ENCODE peak calls at places on chromosomes 7 and 10, in nine cellular contexts. R is lower lobe of right lung; L is H9; Y is AG04450; D is CD8-positive, alpha-beta T cell; O is effector memory CD8-positive, alpha-beta T cell; W is stomach; C is putamen; U is prostate gland. M is an unnamed sample.

GRCh38 chr7:80711521-80711920 is 73.1 kb downstream of the CD36 start:
- DNase-seq in D (no peak), W (no peak), R (no peak), L (no peak), Y (no peak), C (no peak), O (no peak), U (no peak), M (no peak)

GRCh38 chr7:121202125-121202524 is 126.7 kb upstream of the WNT16 start:
- DNase-seq in W (no peak), U (no peak), D (no peak), Y (no peak), R (no peak), C (no peak), O (no peak), L (no peak), M (no peak)

GRCh38 chr10:97827778-97828291 is 21.8 kb upstream of the GOLGA7B start:
- DNase-seq in R (no peak), D (no peak), W (no peak), C (no peak), U (no peak), Y (no peak), L (no peak), O (no peak), M (no peak)

GRCh38 chr10:59880976-59881510 is 25.3 kb downstream of the CCDC6 start:
- DNase-seq in U (no peak), Y (no peak), W (no peak), O (peak), R (no peak), D (peak), C (no peak), L (no peak), M (no peak)

GRCh38 chr10:130737622-130738021 is 573.9 kb downstream of the TCERG1L start:
- DNase-seq in C (no peak), U (no peak), Y (no peak), D (no peak), R (no peak), O (no peak), W (peak), L (peak), M (no peak)

GRCh38 chr10:103645141-103646054 is 151.9 kb downstream of the NEURL1 start:
- DNase-seq in U (peak), O (no peak), W (peak), Y (peak), L (no peak), R (peak), D (no peak), C (no peak), M (peak)

GRCh38 chr7:113000316-113001020 is 86.2 kb downstream of the GPR85 start:
- DNase-seq in C (no peak), W (no peak), U (no peak), D (no peak), Y (no peak), L (no peak), R (no peak), O (no peak), M (no peak)

GRCh38 chr7:29179110-29179509 is 15.5 kb upstream of the CHN2 start:
- DNase-seq in R (no peak), O (no peak), L (no peak), Y (no peak), W (no peak), C (no peak), U (no peak), D (no peak), M (no peak)

GRCh38 chr7:149884541-149884940 is 10.8 kb downstream of the ATP6V0E2 start:
- DNase-seq in Y (no peak), W (no peak), R (no peak), D (no peak), C (no peak), U (no peak), L (peak), O (no peak), M (no peak)

GRCh38 chr7:27191716-27192545 is 6.9 kb upstream of the HOXA11 start:
- DNase-seq in C (no peak), U (peak), Y (no peak), W (peak), D (no peak), O (no peak), L (peak), R (no peak), M (no peak)

GRCh38 chr7:128167316-128167691 is 73.8 kb upstream of the LEP start:
- DNase-seq in W (peak), R (no peak), O (no peak), D (no peak), L (peak), C (peak), Y (no peak), U (no peak), M (no peak)

GRCh38 chr10:14173706-14174594 is 156.8 kb downstream of the FRMD4A start:
- DNase-seq in D (no peak), C (peak), R (no peak), U (peak), W (no peak), Y (no peak), O (no peak), L (peak), M (no peak)

GRCh38 chr10:35607475-35608316 is 2.6 kb downstream of the GJD4 start:
- DNase-seq in Y (no peak), C (no peak), D (no peak), U (no peak), O (no peak), W (no peak), R (peak), L (no peak), M (no peak)

GRCh38 chr10:30437039-30437781 is 3.2 kb downstream of the MAP3K8 start:
- DNase-seq in C (no peak), W (no peak), Y (no peak), U (no peak), O (peak), D (no peak), R (no peak), L (no peak), M (peak)

GRCh38 chr10:30368065-30368718 is 19.1 kb upstream of the MTPAP start:
- DNase-seq in R (no peak), W (no peak), U (peak), O (no peak), C (no peak), Y (no peak), D (no peak), L (peak), M (no peak)

GRCh38 chr10:120810298-120810697 is 40.9 kb upstream of the WDR11 start:
- DNase-seq in R (no peak), D (no peak), W (no peak), O (no peak), Y (no peak), L (no peak), U (no peak), C (no peak), M (no peak)

GRCh38 chr7:39811161-39811614 is 138.9 kb upstream of the CDK13 start:
- DNase-seq in D (no peak), O (no peak), U (no peak), R (no peak), L (no peak), W (no peak), Y (no peak), C (no peak), M (no peak)

GRCh38 chr10:14102056-14102455 is 228.7 kb downstream of the FRMD4A start:
- DNase-seq in D (no peak), L (peak), C (no peak), W (no peak), O (no peak), Y (no peak), U (no peak), R (no peak), M (no peak)

GRCh38 chr10:110207805-110208613 is 604 bp downstream of the MXI1 start:
- DNase-seq in U (peak), L (peak), O (peak), R (no peak), C (no peak), Y (no peak), W (peak), D (no peak), M (peak)

GRCh38 chr10:130351466-130352290 is 215.5 kb downstream of the GLRX3 start:
- DNase-seq in R (no peak), O (no peak), W (no peak), L (no peak), D (no peak), C (no peak), Y (no peak), U (no peak), M (no peak)

GRCh38 chr7:107277331-107277730 is 108.5 kb downstream of the HBP1 start:
- DNase-seq in O (no peak), U (no peak), L (no peak), C (no peak), W (no peak), R (no peak), D (no peak), Y (no peak), M (no peak)

GRCh38 chr7:137592232-137592896 is 248.8 kb upstream of the PTN start:
- DNase-seq in Y (peak), D (no peak), C (peak), U (peak), O (no peak), W (no peak), R (no peak), L (peak), M (no peak)

M was measured in GF-D8.